ENCODE peak calls at places on chromosomes 4 and X, in four cellular contexts. B is OCI-LY7; E is pancreas; Q is stimulated activated naive B cell treated with anti-CD40 and anti-IgM and Interleukin-4, amounts not matched to agents 10 μg/mL and 1 μg/mL and 100 μg/mL, for 72 hours. W is an unnamed sample.

GRCh38 chr4:112509243-112510190 is 6.5 kb downstream of the NEUROG2 start:
- DNase-seq in B (no peak), E (peak; percentile 61), Q (no peak), W (no peak)

GRCh38 chr4:38925492-38926418 is 58.1 kb downstream of the FAM114A1 start:
- DNase-seq in B (no peak), E (no peak), Q (no peak), W (no peak)

GRCh38 chr4:8775121-8775520 is 96.5 kb downstream of the HMX1 start:
- DNase-seq in B (no peak), E (no peak), Q (no peak), W (no peak)

GRCh38 chrX:18702362-18703195 is 4.9 kb upstream of the PPEF1 start:
- DNase-seq in B (no peak), E (no peak), Q (no peak), W (no peak)

GRCh38 chrX:31353095-31353494 is 281.3 kb upstream of the FTHL17 start:
- DNase-seq in B (no peak), E (no peak), Q (no peak), W (no peak)

GRCh38 chr4:108685036-108685686 is 34.8 kb downstream of the OSTC start:
- DNase-seq in B (no peak), E (no peak), Q (no peak), W (no peak)

GRCh38 chr4:6043188-6043587 is 25.0 kb upstream of the C4orf50 start:
- DNase-seq in B (no peak), E (no peak), Q (no peak), W (no peak)

GRCh38 chrX:40099046-40099968 is 1.5 kb upstream of the BCOR start:
- DNase-seq in B (peak; percentile 87), E (peak; percentile 76), Q (peak; percentile 50), W (no peak)

GRCh38 chr4:84050014-84050413 is 449.1 kb downstream of the NKX6-1 start:
- DNase-seq in B (no peak), E (no peak), Q (no peak), W (no peak)

W was measured in GM10248.